ENCODE peak calls at places on chromosomes 16 and 17, in eight cellular contexts. T, G, F, V, N, M, Z and U are unnamed samples.

GRCh38 chr17:2749058-2749783 is at the start of gene CCDC92B:
- DNase-seq in Z (no peak), M (no peak), T (no peak), V (no peak), N (no peak), F (no peak), G (no peak), U (no peak)

GRCh38 chr17:34756670-34757021 is 177.3 kb downstream of the TMEM132E start:
- DNase-seq in T (no peak), V (peak; percentile 18), F (peak; percentile 19), G (no peak), N (no peak), Z (no peak), M (peak; percentile 55), U (no peak)

GRCh38 chr17:39775075-39775474 is 37.3 kb downstream of the GRB7 start:
- DNase-seq in F (no peak), V (no peak), M (no peak), T (no peak), Z (no peak), G (no peak), N (no peak), U (no peak)

GRCh38 chr17:66275651-66276050 is 26.8 kb upstream of the PRKCA start:
- DNase-seq in N (peak; percentile 97), G (no peak), Z (no peak), M (peak; percentile 98), T (no peak), V (no peak), F (no peak), U (no peak)

GRCh38 chr16:1786242-1787055 is 3.7 kb downstream of the NUBP2 start:
- DNase-seq in F (no peak), T (no peak), Z (no peak), N (no peak), V (no peak), M (no peak), G (no peak), U (peak; percentile 67)

GRCh38 chr16:52050418-52050817 is 496.5 kb downstream of the TOX3 start:
- DNase-seq in M (peak; percentile 1), Z (no peak), T (no peak), F (no peak), V (no peak), G (no peak), N (no peak), U (no peak)

GRCh38 chr16:22098538-22099255 is 6.4 kb downstream of the VWA3A start:
- DNase-seq in G (no peak), V (peak; percentile 12), N (peak; percentile 66), Z (no peak), T (no peak), F (peak; percentile 84), M (peak; percentile 69), U (no peak)

GRCh38 chr17:27310548-27311110 is 16.7 kb downstream of the WSB1 start:
- DNase-seq in M (no peak), T (no peak), N (peak; percentile 69), V (no peak), F (no peak), Z (no peak), G (no peak), U (no peak)

GRCh38 chr16:17106243-17106791 is 364.4 kb downstream of the XYLT1 start:
- DNase-seq in T (no peak), V (no peak), F (peak; percentile 69), N (no peak), G (no peak), M (no peak), Z (no peak), U (no peak)

DNA sequence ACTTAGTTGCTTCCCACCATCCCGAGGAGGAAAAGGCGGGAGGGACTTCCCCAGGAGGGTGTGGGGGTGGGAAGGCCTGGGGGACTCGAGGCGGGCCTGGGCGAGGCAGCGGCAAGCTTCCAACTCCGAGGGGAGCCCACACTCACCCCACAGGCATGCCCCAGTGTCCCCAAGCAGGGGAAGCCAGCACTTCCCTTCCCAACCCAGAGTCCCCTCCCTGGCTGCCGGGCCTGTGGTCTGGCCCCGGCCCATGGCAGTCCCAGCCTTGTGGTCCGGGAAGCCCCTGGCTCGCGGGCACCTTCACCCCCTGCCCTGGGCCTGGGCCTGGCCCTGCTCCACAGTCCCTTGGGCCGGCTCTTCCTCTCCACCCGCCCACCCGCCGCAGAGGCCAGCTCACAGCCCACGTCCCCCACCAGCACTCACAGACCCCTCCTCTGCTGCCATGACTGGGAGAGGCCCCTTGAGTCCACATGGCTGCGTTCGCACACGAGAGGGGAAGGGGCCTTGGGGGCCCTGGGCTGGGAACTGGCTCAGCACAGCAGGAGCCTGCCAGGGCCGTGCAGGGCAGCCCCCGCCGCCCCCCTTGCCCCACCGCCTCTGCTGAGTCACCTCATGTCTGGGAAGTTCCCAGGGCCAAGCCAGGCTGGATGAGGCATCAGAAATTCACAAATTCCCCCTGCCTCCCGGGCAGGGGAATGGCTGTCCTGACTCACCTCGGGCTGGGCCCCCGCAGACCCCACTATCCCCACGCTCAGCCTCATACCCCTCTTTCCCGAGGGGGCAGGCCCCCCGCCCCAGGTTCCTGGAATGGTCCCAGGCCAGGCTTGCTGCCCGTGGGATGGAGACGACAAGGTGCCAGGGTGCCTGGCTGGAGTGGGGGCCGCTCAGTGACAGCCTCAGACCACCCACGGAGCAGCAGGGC is 27.8 kb downstream of the BAHCC1 start:
- DNase-seq in M (peak; percentile 98), T (no peak), N (peak; percentile 96), Z (no peak), V (peak; percentile 75), G (peak; percentile 91), F (peak; percentile 83), U (peak; percentile 91)
- H3K4me3 ChIP-seq in M (peak overlapping the region; percentile 48), T (no peak overlapping the region), N (peak overlapping the region; percentile 39), Z (no peak overlapping the region), V (no peak overlapping the region), G (peak overlapping the region; percentile 29), F (no peak overlapping the region), U (no peak overlapping the region)

DNA sequence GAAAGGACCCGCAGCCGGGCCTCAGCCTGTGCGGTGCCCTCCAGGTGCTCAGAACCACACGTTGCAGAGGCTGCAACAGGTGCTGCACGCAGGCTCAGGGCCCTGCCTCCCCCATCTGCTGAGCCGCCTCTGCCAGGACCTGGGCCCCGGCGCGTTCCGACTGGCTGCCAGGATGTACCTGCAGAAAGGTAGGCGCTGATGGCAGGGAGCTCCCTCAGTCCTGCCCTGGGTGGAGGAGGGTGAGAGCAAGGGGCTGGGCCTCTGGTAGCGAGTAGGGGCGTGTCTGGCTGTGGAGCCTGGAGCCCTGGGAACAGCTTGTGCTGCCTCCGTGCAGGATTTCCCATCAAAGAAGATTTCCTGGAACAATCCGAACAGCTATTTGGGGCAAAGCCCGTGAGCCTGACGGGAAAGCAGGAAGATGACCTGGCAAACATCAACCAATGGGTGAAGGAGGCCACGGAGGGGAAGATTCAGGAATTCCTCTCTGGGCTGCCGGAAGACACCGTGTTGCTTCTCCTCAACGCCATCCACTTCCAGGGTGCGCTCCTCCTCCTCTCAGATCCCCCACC is 4.4 kb downstream of the SERPINF2 start:
- DNase-seq in G (peak; percentile 83), Z (no peak), N (no peak), M (no peak), T (no peak), V (no peak), F (no peak), U (peak; percentile 71)
- H3K27ac ChIP-seq in G (peak overlapping the region; percentile 81), Z (no peak overlapping the region), N (no peak overlapping the region), M (no peak overlapping the region), T (no peak overlapping the region), V (peak overlapping the region; percentile 67), F (no peak overlapping the region), U (no peak overlapping the region)

GRCh38 chr17:59830007-59830630 is 62.6 kb downstream of the TUBD1 start:
- DNase-seq in T (no peak), Z (no peak), V (no peak), G (no peak), M (peak; percentile 56), F (no peak), N (peak; percentile 93), U (no peak)

GRCh38 chr17:59827721-59828477 is 64.8 kb downstream of the TUBD1 start:
- DNase-seq in V (no peak), M (no peak), F (no peak), T (no peak), Z (no peak), N (peak; percentile 89), G (no peak), U (no peak)

GRCh38 chr17:59830846-59831486 is 61.8 kb downstream of the TUBD1 start:
- DNase-seq in Z (no peak), T (no peak), M (no peak), F (no peak), N (peak; percentile 58), G (no peak), V (no peak), U (no peak)

GRCh38 chr17:59828478-59828760 is 64.3 kb downstream of the TUBD1 start:
- DNase-seq in M (no peak), V (no peak), T (no peak), N (no peak), F (no peak), Z (no peak), G (no peak), U (no peak)

DNA sequence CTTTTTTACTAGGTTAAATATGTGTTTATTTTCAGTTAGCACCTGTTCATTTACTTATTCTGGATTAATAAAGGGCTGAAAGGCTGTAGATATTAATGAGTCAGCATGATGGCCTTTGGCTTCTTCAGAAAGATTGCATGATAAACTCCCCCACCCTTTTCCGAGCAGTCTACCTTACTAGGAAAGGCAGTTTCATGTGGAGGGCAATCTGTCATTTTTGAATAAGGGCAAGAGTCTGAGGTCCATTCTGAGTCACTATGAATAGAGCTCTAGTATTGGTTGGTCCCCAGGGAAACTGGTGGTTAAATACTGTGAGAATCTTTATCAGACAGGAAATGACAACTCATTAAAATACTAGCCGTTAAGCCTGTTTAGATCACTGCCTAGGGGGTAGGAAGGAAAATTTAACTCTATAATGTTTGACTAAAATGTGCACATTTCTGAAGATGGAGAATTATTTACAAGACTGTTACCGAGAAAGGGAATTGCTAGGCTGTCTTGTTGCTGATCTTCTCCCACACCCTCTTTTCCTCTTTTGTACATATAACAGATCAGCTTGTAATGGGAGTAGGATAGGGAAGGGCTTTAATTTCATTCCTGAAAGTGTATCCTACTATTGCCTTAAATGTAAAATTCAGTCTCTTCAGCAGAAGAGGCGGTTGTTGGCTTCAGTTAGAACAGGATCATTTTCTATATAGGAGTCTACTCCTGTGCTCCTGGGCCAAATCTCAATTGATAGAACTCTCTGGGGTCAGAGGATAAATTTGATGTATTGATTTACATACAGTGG is 63.3 kb downstream of the TUBD1 start:
- DNase-seq in F (peak; percentile 86), V (peak; percentile 54), G (no peak), N (peak; percentile 100), T (no peak), Z (no peak), M (peak; percentile 99), U (no peak)
- H3K4me3 ChIP-seq in F (no peak overlapping the region), V (peak overlapping the region; percentile 34), G (no peak overlapping the region), N (peak overlapping the region; percentile 22), T (no peak overlapping the region), Z (peak overlapping the region; percentile 18), M (peak overlapping the region; percentile 70), U (no peak overlapping the region)

DNA sequence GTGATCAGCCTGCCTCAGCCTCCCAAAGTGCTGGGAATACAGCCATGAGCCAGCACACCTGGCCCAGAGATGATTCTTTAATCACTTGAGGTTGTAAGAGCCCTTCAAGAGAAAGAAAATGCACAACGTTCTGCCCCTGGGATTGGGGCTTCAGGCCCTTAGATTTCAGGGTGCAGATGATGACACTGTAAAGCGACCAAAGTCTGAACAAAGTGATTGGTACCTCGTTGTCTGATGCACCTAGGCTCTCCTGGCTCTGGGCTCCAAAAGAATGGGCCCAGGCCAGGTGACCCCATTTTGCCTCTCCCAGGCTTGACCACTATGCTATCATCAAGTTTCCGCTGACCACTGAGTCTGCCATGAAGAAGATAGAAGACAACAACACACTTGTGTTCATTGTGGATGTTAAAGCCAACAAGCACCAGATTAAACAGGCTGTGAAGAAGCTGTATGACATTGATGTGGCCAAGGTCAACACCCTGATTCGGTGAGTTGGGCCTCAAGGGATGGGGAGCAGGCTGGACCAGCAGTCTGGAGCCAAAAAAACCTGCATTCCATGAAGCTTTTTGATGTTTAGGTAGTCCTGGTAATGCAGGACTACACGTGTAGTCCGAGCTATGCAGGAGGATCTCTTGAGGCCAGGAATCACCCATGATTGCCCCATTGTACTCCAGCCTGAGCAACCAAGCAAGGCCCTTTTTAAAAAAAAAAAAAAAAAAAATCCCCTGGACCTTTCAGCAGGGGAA is 2.8 kb downstream of the RPL23A start:
- DNase-seq in V (no peak), G (no peak), T (no peak), F (no peak), Z (no peak), M (no peak), N (no peak), U (peak; percentile 4)
- H3K27ac ChIP-seq in V (no peak overlapping the region), G (no peak overlapping the region), T (no peak overlapping the region), F (no peak overlapping the region), Z (peak overlapping the region; percentile 5), M (peak overlapping the region; percentile 9), N (no peak overlapping the region), U (no peak overlapping the region)